ENCODE peak calls at places on chromosomes 16 and 17, in seven cellular contexts. P is transverse colon; U is naive thymus-derived CD4-positive, alpha-beta T cell; O is esophagus squamous epithelium; B is dorsolateral prefrontal cortex; I is right cardiac atrium; R is left ventricle myocardium inferior. Z is an unnamed sample.

GRCh38 chr17:47663997-47664941 is 14.6 kb downstream of the KPNB1 start:
- DNase-seq in U (peak; percentile 55), I (no peak), P (peak; percentile 60), O (no peak), B (peak; percentile 40), R (no peak), Z (peak; percentile 4)

GRCh38 chr16:48576927-48577326 is 33.1 kb downstream of the N4BP1 start:
- DNase-seq in I (no peak), R (no peak), B (no peak), P (no peak), O (no peak), U (no peak), Z (no peak)

GRCh38 chr16:23104032-23104955 is 45.0 kb downstream of the USP31 start:
- DNase-seq in B (no peak), R (no peak), I (no peak), U (no peak), O (no peak), P (no peak), Z (no peak)

GRCh38 chr17:67601897-67602296 is 115.8 kb upstream of the NOL11 start:
- DNase-seq in B (no peak), P (no peak), U (no peak), O (no peak), R (no peak), I (no peak), Z (no peak)

GRCh38 chr16:768428-768827 is 7.9 kb downstream of the MSLN start:
- DNase-seq in O (no peak), R (no peak), B (no peak), P (no peak), I (peak; percentile 44), U (no peak), Z (no peak)

GRCh38 chr17:64781013-64781392 is 118.9 kb upstream of the SMURF2 start:
- DNase-seq in B (no peak), P (no peak), R (no peak), U (no peak), O (no peak), I (no peak), Z (no peak)

GRCh38 chr16:75491876-75492275 is 3.4 kb downstream of the CHST6 start:
- DNase-seq in B (peak; percentile 81), P (no peak), R (no peak), U (no peak), O (no peak), I (no peak), Z (peak; percentile 19)

GRCh38 chr17:6437466-6437865 is 2.5 kb upstream of the AIPL1 start:
- DNase-seq in B (no peak), O (no peak), U (no peak), R (no peak), P (no peak), I (no peak), Z (no peak)

GRCh38 chr16:11072420-11073153 is 128.2 kb downstream of the CLEC16A start:
- DNase-seq in R (no peak), B (no peak), I (no peak), P (no peak), O (no peak), U (no peak), Z (no peak)

GRCh38 chr17:48915459-48916282 is 7.5 kb downstream of the UBE2Z start:
- DNase-seq in O (no peak), R (no peak), B (no peak), U (peak; percentile 30), I (no peak), P (peak; percentile 11), Z (no peak)

GRCh38 chr16:47054306-47054705 is 80.8 kb upstream of the DNAJA2 start:
- DNase-seq in B (no peak), P (no peak), O (no peak), I (no peak), R (no peak), U (no peak), Z (no peak)
- H3K27ac ChIP-seq in B (no peak overlapping the region), P (no peak overlapping the region), O (no peak overlapping the region), I (no peak overlapping the region), R (no peak overlapping the region), U (no peak overlapping the region), Z (no peak overlapping the region)

DNA sequence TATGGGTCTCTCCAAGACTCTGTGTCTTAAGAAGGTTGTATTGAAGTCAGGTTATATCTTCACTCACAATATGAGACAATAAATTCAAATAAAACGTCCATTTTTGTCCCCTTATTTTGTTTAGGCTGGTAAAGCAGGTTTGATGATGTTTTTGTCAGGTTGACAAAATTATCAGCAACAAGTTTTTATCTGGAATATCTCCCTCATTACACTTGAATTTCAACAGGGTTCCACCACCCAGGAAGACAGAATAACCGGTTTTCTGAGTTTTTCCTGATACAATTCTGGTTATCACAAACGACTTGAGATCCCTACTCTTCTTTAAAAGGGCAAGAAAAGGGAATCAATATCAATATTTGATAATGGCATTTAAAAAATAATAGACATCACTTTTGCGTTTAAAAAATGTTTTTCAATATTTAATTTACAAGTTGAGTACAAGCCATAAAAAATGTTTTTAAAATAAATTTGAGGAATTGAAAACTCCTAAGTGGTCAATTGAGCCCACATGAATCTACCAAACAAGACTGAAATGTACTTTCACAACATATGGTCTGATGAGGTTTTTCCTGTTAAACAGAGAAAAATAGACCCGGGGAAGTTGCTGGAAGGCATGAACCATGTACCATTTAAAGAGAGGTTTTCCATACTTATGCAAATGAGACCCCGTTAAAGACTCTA is 1.4 kb upstream of the ATP6V0A1 start:
- DNase-seq in R (no peak), P (no peak), U (no peak), B (no peak), I (no peak), O (no peak), Z (no peak)
- H3K27ac ChIP-seq in R (peak overlapping the region; percentile 91), P (peak overlapping the region; percentile 94), U (peak overlapping the region; percentile 8), B (peak overlapping the region; percentile 96), I (no peak overlapping the region), O (peak overlapping the region; percentile 99), Z (peak overlapping the region; percentile 64)

DNA sequence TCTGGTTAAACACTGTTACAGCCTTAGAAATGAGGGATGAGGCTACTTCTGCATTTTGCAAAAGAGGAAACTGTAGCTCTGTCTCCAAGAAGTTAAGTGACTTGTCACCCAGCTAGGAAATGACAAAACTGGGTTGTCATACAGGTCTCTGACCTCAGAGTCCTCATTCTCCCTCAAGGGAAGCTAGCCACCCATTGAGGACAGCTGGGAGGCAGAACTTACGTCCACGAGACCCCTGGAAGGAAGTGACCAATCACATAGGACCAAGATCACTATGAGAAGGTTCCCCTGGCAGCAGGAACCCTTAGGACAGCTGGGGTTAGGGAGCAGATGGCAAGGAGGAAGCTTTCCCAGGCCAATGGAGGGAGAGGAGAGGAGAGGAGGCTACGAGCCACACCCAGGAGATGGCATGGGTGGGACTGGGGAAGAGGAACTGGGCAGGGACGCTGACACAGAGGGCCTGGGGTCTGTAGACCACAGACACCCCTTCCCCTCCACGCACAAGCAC is 11.2 kb downstream of the METTL22 start:
- DNase-seq in U (no peak), P (peak; percentile 15), R (no peak), I (peak; percentile 75), O (no peak), B (no peak), Z (no peak)
- H3K27ac ChIP-seq in U (no peak overlapping the region), P (peak overlapping the region; percentile 21), R (peak overlapping the region; percentile 36), I (peak overlapping the region; percentile 50), O (no peak overlapping the region), B (no peak overlapping the region), Z (peak overlapping the region; percentile 52)

GRCh38 chr17:8408371-8408770 is 10.7 kb upstream of the RNF222 start:
- DNase-seq in O (no peak), U (no peak), I (no peak), P (peak; percentile 72), B (no peak), R (no peak), Z (no peak)

GRCh38 chr17:8413321-8413720 is 15.7 kb upstream of the RNF222 start:
- DNase-seq in I (no peak), U (no peak), P (no peak), R (no peak), O (no peak), B (no peak), Z (no peak)

GRCh38 chr17:8412089-8412488 is 14.5 kb upstream of the RNF222 start:
- DNase-seq in O (no peak), P (no peak), R (no peak), I (no peak), B (no peak), U (no peak), Z (no peak)

GRCh38 chr17:8409966-8410881 is 12.6 kb upstream of the RNF222 start:
- DNase-seq in O (no peak), P (peak; percentile 91), R (peak; percentile 87), U (peak; percentile 61), I (peak; percentile 93), B (peak; percentile 86), Z (peak; percentile 36)

GRCh38 chr17:8410882-8411238 is 13.2 kb upstream of the RNF222 start:
- DNase-seq in O (no peak), I (no peak), R (no peak), B (no peak), P (no peak), U (no peak), Z (no peak)
- H3K27ac ChIP-seq in O (peak overlapping the region; percentile 71), I (no peak overlapping the region), R (no peak overlapping the region), B (no peak overlapping the region), P (no peak overlapping the region), U (no peak overlapping the region), Z (no peak overlapping the region)

GRCh38 chr17:39739020-39739884 is 1.5 kb downstream of the GRB7 start:
- DNase-seq in U (no peak), B (no peak), I (peak; percentile 66), P (peak; percentile 91), O (no peak), R (no peak), Z (no peak)
- H3K27ac ChIP-seq in U (no peak overlapping the region), B (no peak overlapping the region), I (no peak overlapping the region), P (peak overlapping the region; percentile 83), O (peak overlapping the region; percentile 93), R (no peak overlapping the region), Z (no peak overlapping the region)

Z was measured in substantia nigra.